ENCODE peak calls at places on chromosomes 1 and 21, in ten cellular contexts. G, Q, D, U, F, E, L, I, Z and Y are unnamed samples.
A peak's percentile ranks its signal among the peaks of the same experiment; 100 is the strongest.

GRCh38 chr1:228097333-228098081 is 5.6 kb downstream of the C1orf35 start:
- DNase-seq in Q (no peak), I (no peak), G (no peak), U (no peak), E (no peak), F (no peak), Z (peak; percentile 63), L (no peak), D (no peak), Y (no peak)

GRCh38 chr21:32477424-32477745 is 64.9 kb downstream of the EVA1C start:
- DNase-seq in G (no peak), D (no peak), F (no peak), Q (no peak), I (no peak), U (no peak), L (no peak), E (no peak), Z (peak; percentile 31), Y (no peak)

GRCh38 chr1:154791292-154792278 is 78.5 kb downstream of the KCNN3 start:
- DNase-seq in G (peak; percentile 60), Z (peak; percentile 86), I (no peak), D (peak; percentile 37), Q (peak; percentile 6), E (peak; percentile 10), U (peak; percentile 12), F (peak; percentile 78), L (peak; percentile 83), Y (no peak)

GRCh38 chr1:95035536-95035935 is 37.2 kb downstream of the ALG14 start:
- DNase-seq in Q (peak; percentile 90), E (no peak), I (peak; percentile 84), U (peak; percentile 96), L (no peak), D (no peak), F (no peak), Z (no peak), G (no peak), Y (no peak)

GRCh38 chr1:2587071-2587859 is 688 bp downstream of the PRXL2B start:
- DNase-seq in L (no peak), U (peak; percentile 15), Z (no peak), F (no peak), G (no peak), I (no peak), D (no peak), E (no peak), Q (peak; percentile 10), Y (no peak)

GRCh38 chr1:205601209-205601608 is 30.6 kb downstream of the ELK4 start:
- DNase-seq in F (no peak), E (no peak), Z (no peak), L (no peak), G (no peak), U (no peak), Q (no peak), D (no peak), I (no peak), Y (no peak)

GRCh38 chr21:27561116-27561515 is 594.2 kb upstream of the ADAMTS5 start:
- DNase-seq in L (no peak), E (no peak), D (no peak), F (no peak), U (no peak), G (no peak), Q (peak; percentile 66), Z (no peak), I (no peak), Y (no peak)

GRCh38 chr1:204545202-204545601 is 29.0 kb downstream of the MDM4 start:
- DNase-seq in G (no peak), F (no peak), Q (peak; percentile 36), D (no peak), L (no peak), Z (no peak), U (no peak), E (no peak), I (no peak), Y (no peak)

GRCh38 chr1:11845641-11846335 is 1.8 kb downstream of the NPPA start:
- DNase-seq in Z (no peak), F (no peak), G (no peak), D (no peak), U (peak; percentile 27), E (no peak), L (no peak), I (no peak), Q (no peak), Y (no peak)

GRCh38 chr1:68016364-68016763 is 34.1 kb downstream of the DIRAS3 start:
- DNase-seq in I (no peak), Q (peak; percentile 87), E (no peak), D (no peak), U (peak; percentile 17), L (no peak), F (no peak), G (no peak), Z (no peak), Y (no peak)

GRCh38 chr1:223887724-223888428 is 42.1 kb upstream of the TP53BP2 start:
- DNase-seq in G (no peak), U (peak; percentile 96), E (no peak), Z (no peak), I (peak; percentile 88), F (no peak), Q (peak; percentile 88), L (no peak), D (peak; percentile 32), Y (no peak)

GRCh38 chr1:206590025-206590834 is 22.0 kb downstream of the EIF2D start:
- DNase-seq in U (peak; percentile 78), E (no peak), F (no peak), G (peak; percentile 55), L (peak; percentile 74), Z (peak; percentile 80), D (no peak), Q (peak; percentile 16), I (no peak), Y (no peak)

GRCh38 chr1:76090284-76091180 is 16.0 kb downstream of the ST6GALNAC3 start:
- DNase-seq in F (no peak), Q (no peak), I (no peak), G (no peak), L (no peak), Z (no peak), E (no peak), U (no peak), D (no peak), Y (no peak)

GRCh38 chr1:35222322-35223108 is 29.6 kb upstream of the SFPQ start:
- DNase-seq in Z (no peak), E (no peak), Q (peak; percentile 90), L (no peak), D (no peak), F (no peak), G (no peak), U (no peak), I (peak; percentile 50), Y (no peak)

GRCh38 chr21:29248124-29248523 is 50.6 kb upstream of the BACH1 start:
- DNase-seq in G (no peak), Z (no peak), E (no peak), Q (peak; percentile 57), L (no peak), U (no peak), I (no peak), F (no peak), D (no peak), Y (no peak)

GRCh38 chr1:29180497-29181412 is 945 bp downstream of the SRSF4 start:
- DNase-seq in G (no peak), Q (no peak), D (no peak), Z (no peak), F (no peak), U (no peak), I (no peak), L (peak; percentile 39), E (no peak), Y (no peak)

GRCh38 chr1:232367293-232367692 is 262.6 kb downstream of the SIPA1L2 start:
- DNase-seq in E (no peak), Q (no peak), F (no peak), G (no peak), D (no peak), Z (no peak), I (no peak), U (no peak), L (no peak), Y (no peak)

GRCh38 chr1:82632164-82632563 is 831.4 kb downstream of the ADGRL2 start:
- DNase-seq in I (no peak), Z (no peak), Q (no peak), U (no peak), E (no peak), L (no peak), D (no peak), F (no peak), G (no peak), Y (no peak)

GRCh38 chr1:228288536-228289238 is 80.8 kb downstream of the OBSCN start:
- DNase-seq in I (no peak), F (no peak), U (no peak), G (no peak), D (no peak), E (no peak), L (no peak), Z (peak; percentile 44), Q (no peak), Y (no peak)